ENCODE peak calls at places on chromosomes 2 and 18, in six cellular contexts. O is endothelial cell of umbilical vein, K is sigmoid colon, X is HepG2, N is transverse colon, D is spleen. Y is an unnamed sample.

GRCh38 chr2:71759056-71759455 is 305.7 kb downstream of the DYSF start:
- DNase-seq in O (no peak), K (no peak), X (no peak), N (no peak), D (no peak), Y (no peak)

GRCh38 chr2:61807036-61807757 is 46.7 kb downstream of the FAM161A start:
- DNase-seq in O (no peak), K (no peak), X (no peak), N (no peak), D (no peak), Y (no peak)

GRCh38 chr18:49663755-49664085 is 101.9 kb downstream of the LIPG start:
- DNase-seq in O (no peak), K (no peak), X (no peak), N (no peak), D (no peak), Y (no peak)

GRCh38 chr2:172279214-172279613 is 148.2 kb upstream of the ITGA6 start:
- DNase-seq in O (no peak), K (no peak), X (no peak), N (no peak), D (no peak), Y (no peak)

GRCh38 chr2:226611944-226612318 is 187.7 kb downstream of the IRS1 start:
- DNase-seq in O (no peak), K (no peak), X (no peak), N (no peak), D (no peak), Y (no peak)

GRCh38 chr2:105517814-105518705 is 119.2 kb upstream of the FHL2 start:
- DNase-seq in O (peak; percentile 21), K (peak; percentile 75), X (no peak), N (peak; percentile 13), D (no peak), Y (peak; percentile 32)

GRCh38 chr2:231190531-231191197 is 7.8 kb upstream of the ARMC9 start:
- DNase-seq in O (peak; percentile 50), K (peak; percentile 88), X (no peak), N (peak; percentile 47), D (no peak), Y (peak; percentile 61)

GRCh38 chr2:217650716-217651360 is 352.0 kb downstream of the TNS1 start:
- DNase-seq in O (peak; percentile 51), K (no peak), X (peak; percentile 59), N (no peak), D (no peak), Y (peak; percentile 47)

GRCh38 chr2:30776831-30777652 is 30.2 kb downstream of the CAPN13 start:
- DNase-seq in O (no peak), K (no peak), X (no peak), N (peak; percentile 48), D (no peak), Y (peak; percentile 14)

GRCh38 chr18:63470751-63471150 is 6.0 kb upstream of the SERPINB5 start:
- DNase-seq in O (no peak), K (no peak), X (no peak), N (no peak), D (no peak), Y (no peak)

GRCh38 chr2:149732001-149732685 is 144.6 kb upstream of the MMADHC start:
- DNase-seq in O (no peak), K (no peak), X (no peak), N (peak; percentile 36), D (no peak), Y (no peak)

GRCh38 chr18:51077217-51077616 is 47.2 kb downstream of the SMAD4 start:
- DNase-seq in O (no peak), K (no peak), X (no peak), N (no peak), D (no peak), Y (no peak)

GRCh38 chr2:239726091-239726591 is 299.0 kb downstream of the NDUFA10 start:
- DNase-seq in O (no peak), K (peak; percentile 62), X (no peak), N (no peak), D (no peak), Y (peak; percentile 29)

GRCh38 chr2:71888741-71889445 is 258.8 kb downstream of the CYP26B1 start:
- DNase-seq in O (no peak), K (no peak), X (no peak), N (no peak), D (no peak), Y (no peak)

GRCh38 chr18:48622911-48623431 is 84.1 kb downstream of the CTIF start:
- DNase-seq in O (no peak), K (no peak), X (no peak), N (no peak), D (peak; percentile 63), Y (no peak)

GRCh38 chr2:25401307-25402021 is 59.7 kb upstream of the DNMT3A start:
- DNase-seq in O (no peak), K (no peak), X (no peak), N (no peak), D (no peak), Y (no peak)

GRCh38 chr2:72148975-72149555 is 1.4 kb upstream of the CYP26B1 start:
- DNase-seq in O (peak; percentile 31), K (peak; percentile 72), X (no peak), N (peak; percentile 46), D (peak; percentile 79), Y (peak; percentile 91)

GRCh38 chr2:181552808-181553207 is 95.6 kb downstream of the ITGA4 start:
- DNase-seq in O (no peak), K (no peak), X (no peak), N (no peak), D (no peak), Y (no peak)

GRCh38 chr2:67600472-67600871 is 203.3 kb downstream of the ETAA1 start:
- DNase-seq in O (no peak), K (no peak), X (no peak), N (no peak), D (no peak), Y (no peak)

GRCh38 chr2:187851955-187852624 is 297.9 kb upstream of the TFPI start:
- DNase-seq in O (no peak), K (no peak), X (no peak), N (no peak), D (peak; percentile 17), Y (no peak)

GRCh38 chr2:146990311-146990781 is 854.5 kb upstream of the ACVR2A start:
- DNase-seq in O (peak; percentile 19), K (no peak), X (no peak), N (no peak), D (no peak), Y (no peak)

GRCh38 chr2:81528852-81529480 is 1224.4 kb upstream of the LRRTM1 start:
- DNase-seq in O (no peak), K (no peak), X (no peak), N (no peak), D (no peak), Y (no peak)

GRCh38 chr2:241635756-241636155 is 1.2 kb downstream of the THAP4 start:
- DNase-seq in O (no peak), K (no peak), X (peak; percentile 28), N (no peak), D (no peak), Y (no peak)

GRCh38 chr2:219704878-219705277 is 77.4 kb downstream of the SLC4A3 start:
- DNase-seq in O (no peak), K (no peak), X (no peak), N (no peak), D (no peak), Y (no peak)

GRCh38 chr2:219698684-219699439 is 71.4 kb downstream of the SLC4A3 start:
- DNase-seq in O (no peak), K (no peak), X (no peak), N (no peak), D (no peak), Y (no peak)

GRCh38 chr2:219702796-219703545 is 75.5 kb downstream of the SLC4A3 start:
- DNase-seq in O (no peak), K (no peak), X (no peak), N (no peak), D (no peak), Y (peak; percentile 66)

GRCh38 chr2:219699440-219699821 is 72.0 kb downstream of the SLC4A3 start:
- DNase-seq in O (no peak), K (no peak), X (no peak), N (no peak), D (no peak), Y (no peak)

GRCh38 chr2:219701847-219702634 is 74.6 kb downstream of the SLC4A3 start:
- DNase-seq in O (no peak), K (no peak), X (no peak), N (no peak), D (no peak), Y (no peak)
- TF ChIP-seq POLR2AphosphoS5 in O (no peak), K (no peak), X (no peak), N (no peak), D (no peak), Y (no peak)

DNA sequence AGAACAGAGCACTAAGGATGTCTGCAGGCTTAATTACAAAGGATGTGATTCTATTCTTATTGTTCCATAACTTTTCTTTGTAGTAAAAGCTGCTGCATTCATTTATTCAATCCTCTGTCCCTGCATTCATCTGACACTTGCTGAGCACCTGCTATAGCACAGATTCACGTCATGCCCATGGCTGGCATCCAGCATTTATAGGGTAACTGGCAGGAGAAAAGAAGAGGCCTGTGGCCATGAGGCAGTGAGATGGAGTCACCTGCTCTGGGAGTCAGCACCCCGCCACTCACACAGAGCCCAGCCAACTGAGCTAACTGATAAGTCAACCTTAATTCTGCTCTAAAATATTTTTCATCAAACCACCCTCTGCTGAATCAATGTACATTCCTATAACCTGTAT is 18.3 kb upstream of the CDC42EP3 start:
- DNase-seq in O (no peak), K (peak; percentile 73), X (no peak), N (no peak), D (no peak), Y (no peak)
- H3K4me3 ChIP-seq in O (no peak overlapping the region), K (no peak overlapping the region), X (no peak overlapping the region), N (no peak overlapping the region), D (no peak overlapping the region), Y (no peak overlapping the region)

DNA sequence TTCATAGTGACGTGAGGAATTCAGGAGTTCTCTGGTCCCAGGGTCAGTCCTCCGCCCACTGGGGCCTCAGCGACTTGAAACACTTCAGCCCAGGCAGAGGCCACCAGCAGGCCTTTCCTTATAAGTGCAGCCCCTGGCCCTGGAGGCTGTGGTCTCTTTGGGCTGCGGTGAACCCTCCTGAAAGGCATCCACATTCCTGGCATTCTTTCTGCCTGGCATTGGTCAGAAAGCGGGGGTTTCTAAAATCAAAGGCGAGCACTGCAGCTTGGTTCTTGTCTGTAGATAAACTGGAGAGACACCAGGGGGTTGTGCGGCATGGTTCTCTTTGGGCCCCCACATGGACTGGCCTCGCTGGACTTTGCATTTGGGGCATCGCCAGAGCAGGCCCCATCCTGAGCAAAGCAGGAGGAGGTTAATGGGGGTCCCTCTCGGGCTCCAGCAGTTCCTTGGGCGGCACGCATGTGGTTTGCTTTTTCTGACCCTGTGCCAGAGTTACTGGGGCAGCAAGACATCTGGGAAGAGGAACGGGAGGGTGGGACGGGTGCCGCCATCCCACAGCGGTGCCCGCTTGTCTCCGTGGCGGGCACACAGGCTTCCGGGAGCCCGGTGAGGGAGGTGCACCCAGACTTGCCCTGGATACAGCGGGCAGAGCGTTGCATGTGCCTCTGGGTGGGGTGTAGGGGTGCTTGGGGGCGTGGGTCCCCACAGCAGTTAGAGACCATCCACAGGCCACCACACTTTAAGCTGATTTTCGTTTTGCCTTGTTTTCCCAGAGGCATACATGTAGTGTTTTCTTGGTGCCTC is 44.9 kb downstream of the SH3BP4 start:
- DNase-seq in O (peak; percentile 64), K (peak; percentile 58), X (peak; percentile 86), N (no peak), D (no peak), Y (peak; percentile 61)
- H3K4me1 ChIP-seq in O (peaks cover 56% of the 10 kb centered on the region), K (peaks cover 78% of the 10 kb centered on the region), X (peaks cover 100% of the 10 kb centered on the region), N (peaks cover 54% of the 10 kb centered on the region), D (peaks cover 36% of the 10 kb centered on the region), Y (peaks cover 13% of the 10 kb centered on the region)

DNA sequence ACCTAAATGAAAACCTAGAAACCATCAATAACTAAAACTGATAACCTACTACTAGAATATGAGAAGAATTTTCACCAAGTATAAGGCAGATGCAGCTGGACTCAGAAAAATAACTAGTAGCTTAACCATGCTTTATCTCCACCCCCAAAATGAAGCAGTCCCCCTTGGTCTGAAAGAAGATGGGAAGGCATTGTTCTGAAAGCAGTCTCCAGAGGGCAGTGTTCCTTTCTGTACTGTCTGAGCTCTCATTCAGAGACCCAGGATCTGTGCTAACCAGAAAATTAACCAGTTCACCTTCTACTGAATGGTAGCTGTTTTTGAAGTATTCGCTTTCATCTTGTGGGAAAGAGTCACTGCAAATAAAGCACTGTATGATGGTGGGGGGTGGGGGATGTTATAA is 273.0 kb downstream of the PDE11A start:
- DNase-seq in O (peak; percentile 20), K (no peak), X (peak; percentile 27), N (no peak), D (no peak), Y (no peak)
- TF ChIP-seq POLR2AphosphoS5 in O (no peak), K (no peak), X (no peak), N (no peak), D (no peak), Y (no peak)

Y was measured in upper lobe of left lung.